ENCODE peak calls at places on chromosomes 6 and 20, in six cellular contexts. T is IMR-90, H is HCT116, Q is endothelial cell of umbilical vein, J is neuronal stem cell, Y is astrocyte. V is an unnamed sample.

GRCh38 chr6:52839124-52840055 is 1.2 kb downstream of the GSTA5 start:
- DNase-seq in T (peak), H (peak), Q (peak), J (peak), Y (no peak), V (peak)

GRCh38 chr6:44593539-44593944 is 206.0 kb downstream of the CDC5L start:
- DNase-seq in T (peak), H (peak), Q (peak), J (peak), Y (peak), V (peak)

GRCh38 chr6:118580585-118581419 is 32.7 kb downstream of the PLN start:
- DNase-seq in T (peak), H (peak), Q (peak), J (peak), Y (peak), V (peak)

GRCh38 chr6:453152-453551 is 61.6 kb downstream of the IRF4 start:
- DNase-seq in T (no peak), H (no peak), Q (no peak), J (no peak), Y (no peak), V (peak)

GRCh38 chr6:138555294-138555988 is 56.1 kb upstream of the NHSL1 start:
- DNase-seq in T (no peak), H (no peak), Q (peak), J (peak), Y (no peak), V (no peak)

GRCh38 chr6:36098920-36099647 is 31.2 kb upstream of the MAPK13 start:
- DNase-seq in T (peak), H (no peak), Q (peak), J (no peak), Y (no peak), V (no peak)

GRCh38 chr20:38303908-38304379 is at the start of gene BPI:
- DNase-seq in T (no peak), H (no peak), Q (no peak), J (no peak), Y (peak), V (no peak)

GRCh38 chr20:32436142-32436861 is 78.2 kb downstream of the ASXL1 start:
- DNase-seq in T (no peak), H (no peak), Q (no peak), J (no peak), Y (no peak), V (no peak)

GRCh38 chr6:35719830-35720733 is 16.8 kb upstream of the ARMC12 start:
- DNase-seq in T (peak), H (no peak), Q (peak), J (no peak), Y (no peak), V (peak)

GRCh38 chr6:126657556-126658129 is 317.7 kb downstream of the CENPW start:
- DNase-seq in T (peak), H (peak), Q (peak), J (no peak), Y (peak), V (peak)

GRCh38 chr6:22113046-22113766 is 183.6 kb downstream of the PRL start:
- DNase-seq in T (peak), H (peak), Q (peak), J (no peak), Y (peak), V (peak)

GRCh38 chr20:58706150-58706892 is 13.7 kb downstream of the NPEPL1 start:
- DNase-seq in T (no peak), H (no peak), Q (no peak), J (no peak), Y (no peak), V (no peak)

GRCh38 chr20:43305749-43306148 is 116.0 kb upstream of the PTPRT start:
- DNase-seq in T (no peak), H (no peak), Q (no peak), J (no peak), Y (no peak), V (no peak)

GRCh38 chr6:138004423-138005287 is 102.6 kb downstream of the PERP start:
- DNase-seq in T (peak), H (peak), Q (peak), J (no peak), Y (no peak), V (peak)

GRCh38 chr6:37741757-37742400 is 44.2 kb upstream of the MDGA1 start:
- DNase-seq in T (no peak), H (no peak), Q (peak), J (peak), Y (no peak), V (no peak)

GRCh38 chr6:43887340-43887858 is 117.4 kb downstream of the VEGFA start:
- DNase-seq in T (no peak), H (no peak), Q (no peak), J (no peak), Y (no peak), V (no peak)

GRCh38 chr6:17656092-17656491 is 50.6 kb downstream of the NUP153 start:
- DNase-seq in T (no peak), H (no peak), Q (no peak), J (no peak), Y (no peak), V (peak)

GRCh38 chr6:148407372-148407771 is 64.7 kb downstream of the SASH1 start:
- DNase-seq in T (peak), H (no peak), Q (peak), J (no peak), Y (peak), V (peak)

GRCh38 chr20:50394569-50394968 is 115.6 kb upstream of the PTPN1 start:
- DNase-seq in T (no peak), H (no peak), Q (no peak), J (no peak), Y (no peak), V (no peak)

GRCh38 chr20:38861071-38861401 is 55.5 kb downstream of the PPP1R16B start:
- DNase-seq in T (no peak), H (no peak), Q (no peak), J (no peak), Y (no peak), V (no peak)

GRCh38 chr6:66065313-66065712 is 358.3 kb upstream of the EYS start:
- DNase-seq in T (no peak), H (no peak), Q (no peak), J (no peak), Y (no peak), V (no peak)

GRCh38 chr6:143745160-143746133 is 67.7 kb downstream of the PHACTR2 start:
- DNase-seq in T (peak), H (peak), Q (peak), J (peak), Y (peak), V (peak)

GRCh38 chr6:167793421-167793820 is 33.3 kb upstream of the AFDN start:
- DNase-seq in T (no peak), H (no peak), Q (peak), J (no peak), Y (no peak), V (no peak)

GRCh38 chr6:80636689-80637088 is 530.2 kb downstream of the BCKDHB start:
- DNase-seq in T (peak), H (no peak), Q (no peak), J (no peak), Y (peak), V (no peak)

GRCh38 chr20:35618372-35619131 is 2.9 kb downstream of the SPAG4 start:
- DNase-seq in T (peak), H (no peak), Q (peak), J (no peak), Y (peak), V (peak)

GRCh38 chr6:36249010-36249409 is 20.9 kb upstream of the PNPLA1 start:
- DNase-seq in T (peak), H (no peak), Q (peak), J (no peak), Y (no peak), V (no peak)

GRCh38 chr20:63982937-63983336 is 2.0 kb downstream of the PRPF6 start:
- DNase-seq in T (no peak), H (no peak), Q (no peak), J (no peak), Y (no peak), V (no peak)

GRCh38 chr6:4889701-4890100 is 113.5 kb downstream of the CDYL start:
- DNase-seq in T (no peak), H (no peak), Q (no peak), J (no peak), Y (no peak), V (no peak)

GRCh38 chr6:4884646-4885427 is 108.6 kb downstream of the CDYL start:
- DNase-seq in T (no peak), H (no peak), Q (no peak), J (no peak), Y (no peak), V (no peak)

GRCh38 chr6:4883298-4883697 is 107.1 kb downstream of the CDYL start:
- DNase-seq in T (no peak), H (no peak), Q (no peak), J (no peak), Y (no peak), V (no peak)

GRCh38 chr6:4888841-4889240 is 112.6 kb downstream of the CDYL start:
- DNase-seq in T (no peak), H (no peak), Q (no peak), J (no peak), Y (no peak), V (no peak)

DNA sequence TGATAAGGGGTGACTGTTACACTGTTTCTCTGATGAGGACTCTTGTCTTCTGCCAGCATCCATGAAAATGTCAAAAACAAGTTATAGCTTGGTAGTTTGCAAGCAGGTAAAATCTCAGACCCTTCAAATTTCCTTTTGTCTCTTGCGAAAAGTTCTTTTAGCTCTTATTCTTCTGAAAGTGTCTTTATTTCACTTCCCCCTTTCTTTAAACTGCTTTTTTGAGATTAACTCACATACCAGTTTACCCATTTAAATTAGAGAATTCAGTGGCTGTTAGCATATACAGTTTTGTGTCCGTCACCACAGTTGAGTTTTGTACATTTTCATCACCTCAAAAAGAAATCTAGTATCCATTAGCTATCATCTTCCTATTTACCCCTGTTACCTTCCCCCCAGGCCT is 109.3 kb downstream of the CDYL start:
- DNase-seq in T (no peak), H (no peak), Q (no peak), J (no peak), Y (no peak), V (no peak)
- H3K9ac ChIP-seq in T (no peak), H (no peak), Q (no peak), J (no peak), Y (no peak), V (no peak)

GRCh38 chr6:13765570-13765969 is 48.8 kb downstream of the MCUR1 start:
- DNase-seq in T (peak), H (no peak), Q (no peak), J (no peak), Y (peak), V (peak)
- H3K9ac ChIP-seq in T (no peak), H (no peak), Q (no peak), J (no peak), Y (peak), V (no peak)

DNA sequence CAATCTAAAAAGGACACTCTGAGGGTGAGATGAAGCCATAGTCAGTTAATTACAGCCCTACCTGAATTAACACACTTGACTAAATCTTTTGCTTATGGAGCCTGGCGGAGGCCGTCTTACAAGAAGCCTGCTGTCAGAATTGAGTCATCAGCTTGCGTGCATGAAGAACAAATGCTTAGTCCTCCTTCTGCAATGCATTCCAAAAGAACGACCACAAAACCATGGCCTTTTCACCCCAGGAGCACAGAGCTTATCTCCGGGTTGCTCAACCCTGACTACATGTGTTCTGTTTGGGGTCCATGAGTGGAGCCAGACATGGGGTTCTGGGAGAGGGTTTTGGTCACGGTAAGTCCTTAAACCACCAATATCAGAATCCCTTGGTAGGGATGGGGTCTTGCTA is 318.1 kb downstream of the CLIC5 start:
- DNase-seq in T (peak), H (peak), Q (no peak), J (peak), Y (peak), V (peak)
- H3K9ac ChIP-seq in T (no peak), H (peak), Q (no peak), J (no peak), Y (peak), V (no peak)

GRCh38 chr6:32609731-32610640 is 20.3 kb upstream of the HLA-DRB1 start:
- DNase-seq in T (peak), H (peak), Q (peak), J (peak), Y (peak), V (peak)
- H3K9ac ChIP-seq in T (no peak), H (peak), Q (no peak), J (no peak), Y (no peak), V (no peak)

V was measured in adipocyte.